ENCODE peak calls at places on chromosomes 12 and 14, in nine cellular contexts. Y is endothelial cell, X is cardiac fibroblast, A is astrocyte of the spinal cord, I is WERI-Rb-1, P is sigmoid colon, B is epithelial cell of esophagus, J is AG10803, K is mucosa of descending colon. T is an unnamed sample.

GRCh38 chr12:47777151-47777550 is 4.1 kb downstream of the SLC48A1 start:
- DNase-seq in Y (no peak), X (no peak), A (no peak), I (no peak), P (no peak), B (no peak), J (no peak), K (no peak), T (no peak)

GRCh38 chr14:68820999-68821683 is 28.3 kb upstream of the ZFP36L1 start:
- DNase-seq in Y (no peak), X (no peak), A (no peak), I (no peak), P (no peak), B (no peak), J (no peak), K (no peak), T (no peak)

GRCh38 chr14:92553456-92553855 is 39.9 kb downstream of the RIN3 start:
- DNase-seq in Y (peak), X (peak), A (peak), I (peak), P (no peak), B (no peak), J (peak), K (peak), T (no peak)

GRCh38 chr12:32115404-32116104 is 8.9 kb downstream of the BICD1 start:
- DNase-seq in Y (no peak), X (peak), A (peak), I (no peak), P (peak), B (peak), J (peak), K (peak), T (no peak)

GRCh38 chr12:98727196-98727595 is 82.1 kb downstream of the APAF1 start:
- DNase-seq in Y (no peak), X (no peak), A (no peak), I (no peak), P (no peak), B (no peak), J (no peak), K (no peak), T (no peak)

GRCh38 chr14:89826581-89826980 is 127.9 kb downstream of the EFCAB11 start:
- DNase-seq in Y (no peak), X (no peak), A (no peak), I (no peak), P (no peak), B (peak), J (no peak), K (no peak), T (no peak)

GRCh38 chr12:76013603-76014002 is 18.0 kb downstream of the PHLDA1 start:
- DNase-seq in Y (no peak), X (no peak), A (no peak), I (no peak), P (no peak), B (no peak), J (no peak), K (no peak), T (no peak)

GRCh38 chr12:31756977-31757420 is 28.2 kb upstream of the AMN1 start:
- DNase-seq in Y (no peak), X (peak), A (no peak), I (no peak), P (no peak), B (peak), J (no peak), K (no peak), T (no peak)

GRCh38 chr12:19201653-19202052 is 72.1 kb downstream of the PLEKHA5 start:
- DNase-seq in Y (no peak), X (peak), A (no peak), I (no peak), P (no peak), B (no peak), J (peak), K (no peak), T (no peak)

GRCh38 chr14:31898835-31899528 is 178.1 kb upstream of the ARHGAP5 start:
- DNase-seq in Y (no peak), X (no peak), A (no peak), I (no peak), P (no peak), B (peak), J (no peak), K (no peak), T (no peak)

GRCh38 chr14:87971010-87971409 is 22.0 kb downstream of the GALC start:
- DNase-seq in Y (no peak), X (no peak), A (no peak), I (no peak), P (no peak), B (no peak), J (no peak), K (no peak), T (no peak)

GRCh38 chr14:91009501-91010152 is 50.8 kb downstream of the RPS6KA5 start:
- DNase-seq in Y (no peak), X (no peak), A (no peak), I (no peak), P (no peak), B (no peak), J (no peak), K (no peak), T (no peak)

GRCh38 chr14:104968153-104968527 is 10.0 kb downstream of the AHNAK2 start:
- DNase-seq in Y (peak), X (peak), A (peak), I (peak), P (peak), B (peak), J (peak), K (peak), T (peak)

GRCh38 chr14:49607583-49607982 is 8.8 kb downstream of the LRR1 start:
- DNase-seq in Y (no peak), X (no peak), A (no peak), I (no peak), P (no peak), B (no peak), J (no peak), K (no peak), T (no peak)

GRCh38 chr14:49218436-49219092 is 367.6 kb downstream of the RPS29 start:
- DNase-seq in Y (no peak), X (peak), A (peak), I (no peak), P (no peak), B (no peak), J (no peak), K (no peak), T (no peak)

GRCh38 chr14:26794731-26795130 is 196.9 kb upstream of the NOVA1 start:
- DNase-seq in Y (no peak), X (peak), A (peak), I (no peak), P (no peak), B (peak), J (peak), K (no peak), T (no peak)

GRCh38 chr12:13911756-13912554 is 69.4 kb downstream of the GRIN2B start:
- DNase-seq in Y (no peak), X (no peak), A (no peak), I (no peak), P (no peak), B (no peak), J (no peak), K (no peak), T (no peak)

GRCh38 chr14:29039171-29039570 is 272.6 kb downstream of the FOXG1 start:
- DNase-seq in Y (no peak), X (peak), A (peak), I (no peak), P (no peak), B (no peak), J (peak), K (no peak), T (no peak)

GRCh38 chr12:66693901-66694513 is 15.1 kb upstream of the GRIP1 start:
- DNase-seq in Y (peak), X (peak), A (peak), I (peak), P (no peak), B (peak), J (peak), K (no peak), T (no peak)

GRCh38 chr12:50589650-50590435 is 85.1 kb downstream of the DIP2B start:
- DNase-seq in Y (no peak), X (peak), A (peak), I (no peak), P (no peak), B (peak), J (peak), K (no peak), T (no peak)

GRCh38 chr12:15996254-15996653 is 85.1 kb downstream of the DERA start:
- DNase-seq in Y (no peak), X (peak), A (peak), I (peak), P (no peak), B (peak), J (peak), K (no peak), T (no peak)

GRCh38 chr12:122449317-122449716 is 26.8 kb upstream of the CLIP1 start:
- DNase-seq in Y (no peak), X (peak), A (peak), I (no peak), P (no peak), B (peak), J (peak), K (no peak), T (no peak)

GRCh38 chr12:5945071-5946008 is at the start of gene ANO2:
- DNase-seq in Y (peak), X (no peak), A (no peak), I (peak), P (no peak), B (peak), J (no peak), K (no peak), T (peak)

GRCh38 chr12:68180792-68181744 is 21.5 kb upstream of the IFNG start:
- DNase-seq in Y (no peak), X (peak), A (no peak), I (peak), P (no peak), B (peak), J (peak), K (no peak), T (no peak)

GRCh38 chr12:115267891-115268290 is 583.9 kb upstream of the TBX3 start:
- DNase-seq in Y (no peak), X (no peak), A (no peak), I (no peak), P (no peak), B (no peak), J (peak), K (no peak), T (no peak)

GRCh38 chr14:75812592-75812991 is 151.5 kb downstream of the TTLL5 start:
- DNase-seq in Y (no peak), X (no peak), A (no peak), I (no peak), P (no peak), B (no peak), J (no peak), K (no peak), T (no peak)

GRCh38 chr14:93693914-93694313 is 94.4 kb downstream of the PRIMA1 start:
- DNase-seq in Y (no peak), X (no peak), A (no peak), I (no peak), P (no peak), B (no peak), J (no peak), K (no peak), T (no peak)

GRCh38 chr12:108712164-108712924 is 19.0 kb downstream of the CORO1C start:
- DNase-seq in Y (no peak), X (no peak), A (no peak), I (no peak), P (no peak), B (no peak), J (no peak), K (no peak), T (no peak)

GRCh38 chr12:18706798-18707197 is 31.0 kb downstream of the PLCZ1 start:
- DNase-seq in Y (no peak), X (peak), A (no peak), I (no peak), P (no peak), B (no peak), J (no peak), K (no peak), T (no peak)

GRCh38 chr12:100574262-100575074 is 984 bp downstream of the GAS2L3 start:
- DNase-seq in Y (no peak), X (no peak), A (no peak), I (no peak), P (no peak), B (peak), J (no peak), K (peak), T (no peak)

GRCh38 chr12:54983536-54984102 is 943 bp downstream of the TESPA1 start:
- DNase-seq in Y (no peak), X (no peak), A (no peak), I (no peak), P (no peak), B (no peak), J (no peak), K (no peak), T (no peak)

GRCh38 chr14:61860294-61860918 is 98.2 kb downstream of the SNAPC1 start:
- DNase-seq in Y (peak), X (peak), A (peak), I (peak), P (no peak), B (peak), J (peak), K (peak), T (peak)

GRCh38 chr14:98008381-98009113 is 1211.4 kb downstream of the VRK1 start:
- DNase-seq in Y (no peak), X (no peak), A (no peak), I (no peak), P (no peak), B (peak), J (no peak), K (no peak), T (no peak)

GRCh38 chr12:129903956-129904769 is at the start of gene TMEM132D:
- DNase-seq in Y (no peak), X (no peak), A (peak), I (no peak), P (no peak), B (no peak), J (no peak), K (no peak), T (peak)

GRCh38 chr14:104661086-104661485 is 28.3 kb upstream of the INF2 start:
- DNase-seq in Y (no peak), X (no peak), A (no peak), I (no peak), P (no peak), B (no peak), J (no peak), K (no peak), T (no peak)

GRCh38 chr14:78790262-78790661 is 620.1 kb downstream of the NRXN3 start:
- DNase-seq in Y (peak), X (no peak), A (no peak), I (peak), P (no peak), B (no peak), J (no peak), K (no peak), T (no peak)

GRCh38 chr14:31278883-31279282 is 71.3 kb upstream of the HECTD1 start:
- DNase-seq in Y (no peak), X (no peak), A (no peak), I (no peak), P (no peak), B (no peak), J (no peak), K (no peak), T (no peak)

GRCh38 chr12:52122904-52123303 is 43.4 kb downstream of the SMIM41 start:
- DNase-seq in Y (no peak), X (no peak), A (no peak), I (no peak), P (no peak), B (no peak), J (no peak), K (no peak), T (no peak)

GRCh38 chr14:92973265-92973797 is 50.4 kb downstream of the CHGA start:
- DNase-seq in Y (peak), X (peak), A (peak), I (peak), P (peak), B (peak), J (peak), K (peak), T (peak)

GRCh38 chr12:12646483-12647072 is 34.9 kb downstream of the CREBL2 start:
- DNase-seq in Y (no peak), X (no peak), A (no peak), I (no peak), P (no peak), B (no peak), J (no peak), K (no peak), T (no peak)
- TF ChIP-seq CTCF in Y (no peak), X (no peak), A (no peak), I (no peak), P (no peak), B (no peak), J (no peak), K (no peak), T (no peak)

DNA sequence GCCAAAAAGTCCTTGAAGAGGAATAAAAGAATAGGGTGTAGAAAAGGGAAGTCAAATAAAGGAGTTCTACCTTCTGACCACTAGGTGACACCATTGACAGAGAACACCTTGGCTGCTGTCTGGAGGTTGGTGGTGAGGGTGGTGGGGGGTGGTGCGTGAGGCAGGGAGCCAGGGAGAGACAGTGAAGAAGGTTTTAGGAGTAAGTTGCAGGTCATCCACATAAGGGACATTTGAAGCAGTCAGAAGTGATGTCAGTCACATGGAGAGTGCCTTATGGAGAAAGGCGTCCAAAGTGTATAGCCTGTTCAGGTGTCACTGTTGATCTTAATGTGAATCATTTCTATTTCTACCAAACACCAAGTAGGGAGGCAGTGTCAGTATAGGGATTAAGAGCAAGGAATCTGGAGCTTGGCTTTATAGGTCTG is 279.3 kb upstream of the DDHD1 start:
- DNase-seq in Y (peak), X (peak), A (peak), I (peak), P (no peak), B (peak), J (peak), K (no peak), T (peak)
- TF ChIP-seq CTCF in Y (peak), X (peak), A (peak), I (peak), P (peak), B (peak), J (peak), K (no peak), T (peak)

GRCh38 chr12:113130457-113131135 is 5.0 kb downstream of the RASAL1 start:
- DNase-seq in Y (no peak), X (no peak), A (no peak), I (peak), P (no peak), B (peak), J (no peak), K (no peak), T (peak)
- TF ChIP-seq CTCF in Y (no peak), X (no peak), A (peak), I (peak), P (no peak), B (no peak), J (no peak), K (no peak), T (no peak)

GRCh38 chr14:101593411-101594181 is 32.3 kb downstream of the DIO3 start:
- DNase-seq in Y (no peak), X (no peak), A (no peak), I (no peak), P (no peak), B (no peak), J (no peak), K (no peak), T (no peak)
- TF ChIP-seq CTCF in Y (no peak), X (no peak), A (no peak), I (no peak), P (no peak), B (no peak), J (no peak), K (no peak), T (no peak)

GRCh38 chr12:77996670-77997069 is 166.0 kb downstream of the NAV3 start:
- DNase-seq in Y (no peak), X (no peak), A (no peak), I (peak), P (no peak), B (no peak), J (no peak), K (no peak), T (no peak)
- TF ChIP-seq CTCF in Y (no peak), X (no peak), A (no peak), I (no peak), P (no peak), B (no peak), J (no peak), K (no peak), T (no peak)